ENCODE peak calls at places on chromosomes 16 and 17, in eight cellular contexts. One of them, this sample, is unnamed.
A peak's percentile ranks its signal among the peaks of the same experiment; 100 is the strongest.

GRCh38 chr17:74037320-74037719 is 166.2 kb upstream of the RPL38 start:
- DNase-seq in keratinocyte: no peak
- DNase-seq in fibroblast of lung: peak; percentile 6
- DNase-seq in CD8-positive, alpha-beta T cell: no peak
- DNase-seq in GM06990: no peak
- DNase-seq in SJSA1: no peak
- DNase-seq in cardiac fibroblast: no peak
- DNase-seq in CD8-positive, alpha-beta memory T cell: no peak
- DNase-seq in this sample: no peak

GRCh38 chr16:86888240-86889044 is 310.1 kb downstream of the FOXL1 start:
- DNase-seq in keratinocyte: no peak
- DNase-seq in fibroblast of lung: no peak
- DNase-seq in CD8-positive, alpha-beta T cell: no peak
- DNase-seq in GM06990: no peak
- DNase-seq in SJSA1: no peak
- DNase-seq in cardiac fibroblast: peak; percentile 15
- DNase-seq in CD8-positive, alpha-beta memory T cell: no peak
- DNase-seq in this sample: no peak

GRCh38 chr17:14198013-14198412 is 38.6 kb downstream of the CDRT15 start:
- DNase-seq in keratinocyte: no peak
- DNase-seq in fibroblast of lung: no peak
- DNase-seq in CD8-positive, alpha-beta T cell: no peak
- DNase-seq in GM06990: no peak
- DNase-seq in SJSA1: no peak
- DNase-seq in cardiac fibroblast: no peak
- DNase-seq in CD8-positive, alpha-beta memory T cell: no peak
- DNase-seq in this sample: no peak

GRCh38 chr16:25063865-25064264 is 47.7 kb upstream of the LCMT1 start:
- DNase-seq in keratinocyte: no peak
- DNase-seq in fibroblast of lung: peak; percentile 81
- DNase-seq in CD8-positive, alpha-beta T cell: no peak
- DNase-seq in GM06990: no peak
- DNase-seq in SJSA1: peak; percentile 66
- DNase-seq in cardiac fibroblast: peak; percentile 60
- DNase-seq in CD8-positive, alpha-beta memory T cell: no peak
- DNase-seq in this sample: no peak

GRCh38 chr17:75832652-75833400 is 11.4 kb downstream of the UNC13D start:
- DNase-seq in keratinocyte: no peak
- DNase-seq in fibroblast of lung: no peak
- DNase-seq in CD8-positive, alpha-beta T cell: peak; percentile 26
- DNase-seq in GM06990: no peak
- DNase-seq in SJSA1: no peak
- DNase-seq in cardiac fibroblast: no peak
- DNase-seq in CD8-positive, alpha-beta memory T cell: peak; percentile 42
- DNase-seq in this sample: no peak

GRCh38 chr17:69669441-69670178 is 255.1 kb downstream of the MAP2K6 start:
- DNase-seq in keratinocyte: no peak
- DNase-seq in fibroblast of lung: peak; percentile 62
- DNase-seq in CD8-positive, alpha-beta T cell: no peak
- DNase-seq in GM06990: no peak
- DNase-seq in SJSA1: no peak
- DNase-seq in cardiac fibroblast: no peak
- DNase-seq in CD8-positive, alpha-beta memory T cell: no peak
- DNase-seq in this sample: no peak

GRCh38 chr17:75514299-75515228 is 773 bp downstream of the CASKIN2 start:
- DNase-seq in keratinocyte: no peak
- DNase-seq in fibroblast of lung: peak; percentile 32
- DNase-seq in CD8-positive, alpha-beta T cell: no peak
- DNase-seq in GM06990: no peak
- DNase-seq in SJSA1: no peak
- DNase-seq in cardiac fibroblast: no peak
- DNase-seq in CD8-positive, alpha-beta memory T cell: no peak
- DNase-seq in this sample: peak; percentile 26

GRCh38 chr17:61594294-61594825 is 3.3 kb upstream of the NACA2 start:
- DNase-seq in keratinocyte: no peak
- DNase-seq in fibroblast of lung: peak; percentile 12
- DNase-seq in CD8-positive, alpha-beta T cell: no peak
- DNase-seq in GM06990: no peak
- DNase-seq in SJSA1: no peak
- DNase-seq in cardiac fibroblast: peak; percentile 22
- DNase-seq in CD8-positive, alpha-beta memory T cell: no peak
- DNase-seq in this sample: no peak

GRCh38 chr17:75061618-75062017 is 14.6 kb downstream of the KCTD2 start:
- DNase-seq in keratinocyte: no peak
- DNase-seq in fibroblast of lung: no peak
- DNase-seq in CD8-positive, alpha-beta T cell: no peak
- DNase-seq in GM06990: no peak
- DNase-seq in SJSA1: no peak
- DNase-seq in cardiac fibroblast: no peak
- DNase-seq in CD8-positive, alpha-beta memory T cell: no peak
- DNase-seq in this sample: no peak

GRCh38 chr16:72523087-72523486 is 351.1 kb upstream of the PMFBP1 start:
- DNase-seq in keratinocyte: no peak
- DNase-seq in fibroblast of lung: no peak
- DNase-seq in CD8-positive, alpha-beta T cell: no peak
- DNase-seq in GM06990: no peak
- DNase-seq in SJSA1: no peak
- DNase-seq in cardiac fibroblast: no peak
- DNase-seq in CD8-positive, alpha-beta memory T cell: no peak
- DNase-seq in this sample: no peak

GRCh38 chr17:48506246-48506645 is 24.6 kb downstream of the HOXB1 start:
- DNase-seq in keratinocyte: no peak
- DNase-seq in fibroblast of lung: no peak
- DNase-seq in CD8-positive, alpha-beta T cell: no peak
- DNase-seq in GM06990: no peak
- DNase-seq in SJSA1: no peak
- DNase-seq in cardiac fibroblast: no peak
- DNase-seq in CD8-positive, alpha-beta memory T cell: no peak
- DNase-seq in this sample: no peak

GRCh38 chr17:4903051-4903818 is at the start of gene CHRNE:
- DNase-seq in keratinocyte: peak; percentile 74
- DNase-seq in fibroblast of lung: peak; percentile 68
- DNase-seq in CD8-positive, alpha-beta T cell: peak; percentile 79
- DNase-seq in GM06990: peak; percentile 56
- DNase-seq in SJSA1: peak; percentile 74
- DNase-seq in cardiac fibroblast: peak; percentile 84
- DNase-seq in CD8-positive, alpha-beta memory T cell: peak; percentile 75
- DNase-seq in this sample: no peak

GRCh38 chr17:19414396-19415280 is 3.6 kb downstream of the RNF112 start:
- DNase-seq in keratinocyte: no peak
- DNase-seq in fibroblast of lung: no peak
- DNase-seq in CD8-positive, alpha-beta T cell: no peak
- DNase-seq in GM06990: no peak
- DNase-seq in SJSA1: no peak
- DNase-seq in cardiac fibroblast: no peak
- DNase-seq in CD8-positive, alpha-beta memory T cell: no peak
- DNase-seq in this sample: no peak

GRCh38 chr17:12637015-12637414 is 28.7 kb upstream of the MYOCD start:
- DNase-seq in keratinocyte: no peak
- DNase-seq in fibroblast of lung: peak; percentile 99
- DNase-seq in CD8-positive, alpha-beta T cell: no peak
- DNase-seq in GM06990: no peak
- DNase-seq in SJSA1: peak; percentile 85
- DNase-seq in cardiac fibroblast: peak; percentile 93
- DNase-seq in CD8-positive, alpha-beta memory T cell: no peak
- DNase-seq in this sample: peak; percentile 85

GRCh38 chr17:21358682-21359482 is 17.3 kb upstream of the KCNJ12 start:
- DNase-seq in keratinocyte: no peak
- DNase-seq in fibroblast of lung: peak; percentile 15
- DNase-seq in CD8-positive, alpha-beta T cell: no peak
- DNase-seq in GM06990: no peak
- DNase-seq in SJSA1: no peak
- DNase-seq in cardiac fibroblast: no peak
- DNase-seq in CD8-positive, alpha-beta memory T cell: no peak
- DNase-seq in this sample: no peak

GRCh38 chr17:39755550-39756375 is 18.0 kb downstream of the GRB7 start:
- DNase-seq in keratinocyte: no peak
- DNase-seq in fibroblast of lung: no peak
- DNase-seq in CD8-positive, alpha-beta T cell: peak; percentile 61
- DNase-seq in GM06990: peak; percentile 80
- DNase-seq in SJSA1: no peak
- DNase-seq in cardiac fibroblast: no peak
- DNase-seq in CD8-positive, alpha-beta memory T cell: peak; percentile 67
- DNase-seq in this sample: no peak

GRCh38 chr17:43342601-43342905 is 56.2 kb upstream of the ARL4D start:
- DNase-seq in keratinocyte: no peak
- DNase-seq in fibroblast of lung: peak; percentile 25
- DNase-seq in CD8-positive, alpha-beta T cell: no peak
- DNase-seq in GM06990: no peak
- DNase-seq in SJSA1: no peak
- DNase-seq in cardiac fibroblast: peak; percentile 27
- DNase-seq in CD8-positive, alpha-beta memory T cell: no peak
- DNase-seq in this sample: no peak

GRCh38 chr17:54956802-54957201 is 11.7 kb downstream of the COX11 start:
- DNase-seq in keratinocyte: no peak
- DNase-seq in fibroblast of lung: no peak
- DNase-seq in CD8-positive, alpha-beta T cell: no peak
- DNase-seq in GM06990: no peak
- DNase-seq in SJSA1: no peak
- DNase-seq in cardiac fibroblast: no peak
- DNase-seq in CD8-positive, alpha-beta memory T cell: no peak
- DNase-seq in this sample: no peak

GRCh38 chr17:9473716-9474115 is 101.9 kb downstream of the STX8 start:
- DNase-seq in keratinocyte: peak; percentile 21
- DNase-seq in fibroblast of lung: peak; percentile 94
- DNase-seq in CD8-positive, alpha-beta T cell: no peak
- DNase-seq in GM06990: no peak
- DNase-seq in SJSA1: no peak
- DNase-seq in cardiac fibroblast: peak; percentile 97
- DNase-seq in CD8-positive, alpha-beta memory T cell: no peak
- DNase-seq in this sample: no peak

GRCh38 chr16:12906271-12906670 is 4.9 kb downstream of the SHISA9 start:
- DNase-seq in keratinocyte: no peak
- DNase-seq in fibroblast of lung: no peak
- DNase-seq in CD8-positive, alpha-beta T cell: no peak
- DNase-seq in GM06990: no peak
- DNase-seq in SJSA1: no peak
- DNase-seq in cardiac fibroblast: no peak
- DNase-seq in CD8-positive, alpha-beta memory T cell: no peak
- DNase-seq in this sample: no peak

GRCh38 chr16:55655709-55656694 is at the start of gene SLC6A2:
- DNase-seq in keratinocyte: no peak
- DNase-seq in fibroblast of lung: no peak
- DNase-seq in CD8-positive, alpha-beta T cell: no peak
- DNase-seq in GM06990: peak; percentile 11
- DNase-seq in SJSA1: no peak
- DNase-seq in cardiac fibroblast: peak; percentile 12
- DNase-seq in CD8-positive, alpha-beta memory T cell: no peak
- DNase-seq in this sample: no peak

GRCh38 chr16:23504453-23505179 is 5.7 kb downstream of the GGA2 start:
- DNase-seq in keratinocyte: peak; percentile 73
- DNase-seq in fibroblast of lung: peak; percentile 95
- DNase-seq in CD8-positive, alpha-beta T cell: peak; percentile 65
- DNase-seq in GM06990: peak; percentile 84
- DNase-seq in SJSA1: peak; percentile 87
- DNase-seq in cardiac fibroblast: peak; percentile 95
- DNase-seq in CD8-positive, alpha-beta memory T cell: peak; percentile 14
- DNase-seq in this sample: peak; percentile 93
- H3K4me3 ChIP-seq in keratinocyte: peak overlapping the region; percentile 12
- H3K4me3 ChIP-seq in fibroblast of lung: no peak overlapping the region
- H3K4me3 ChIP-seq in CD8-positive, alpha-beta T cell: no peak overlapping the region
- H3K4me3 ChIP-seq in GM06990: peak overlapping the region; percentile 25
- H3K4me3 ChIP-seq in SJSA1: no peak overlapping the region
- H3K4me3 ChIP-seq in cardiac fibroblast: no peak overlapping the region
- H3K4me3 ChIP-seq in CD8-positive, alpha-beta memory T cell: peak overlapping the region; percentile 27
- H3K4me3 ChIP-seq in this sample: no peak overlapping the region

GRCh38 chr16:75289189-75289588 is 37.8 kb upstream of the BCAR1 start:
- DNase-seq in keratinocyte: no peak
- DNase-seq in fibroblast of lung: no peak
- DNase-seq in CD8-positive, alpha-beta T cell: no peak
- DNase-seq in GM06990: no peak
- DNase-seq in SJSA1: no peak
- DNase-seq in cardiac fibroblast: peak; percentile 60
- DNase-seq in CD8-positive, alpha-beta memory T cell: no peak
- DNase-seq in this sample: no peak
- H3K4me3 ChIP-seq in keratinocyte: no peak overlapping the region
- H3K4me3 ChIP-seq in fibroblast of lung: no peak overlapping the region
- H3K4me3 ChIP-seq in CD8-positive, alpha-beta T cell: no peak overlapping the region
- H3K4me3 ChIP-seq in GM06990: no peak overlapping the region
- H3K4me3 ChIP-seq in SJSA1: no peak overlapping the region
- H3K4me3 ChIP-seq in cardiac fibroblast: no peak overlapping the region
- H3K4me3 ChIP-seq in CD8-positive, alpha-beta memory T cell: no peak overlapping the region
- H3K4me3 ChIP-seq in this sample: no peak overlapping the region

GRCh38 chr16:30985401-30986128 is 558 bp downstream of the HSD3B7 start:
- DNase-seq in keratinocyte: no peak
- DNase-seq in fibroblast of lung: no peak
- DNase-seq in CD8-positive, alpha-beta T cell: no peak
- DNase-seq in GM06990: no peak
- DNase-seq in SJSA1: no peak
- DNase-seq in cardiac fibroblast: no peak
- DNase-seq in CD8-positive, alpha-beta memory T cell: no peak
- DNase-seq in this sample: no peak
- H3K4me3 ChIP-seq in keratinocyte: peak overlapping the region; percentile 37
- H3K4me3 ChIP-seq in fibroblast of lung: peak overlapping the region; percentile 47
- H3K4me3 ChIP-seq in CD8-positive, alpha-beta T cell: no peak overlapping the region
- H3K4me3 ChIP-seq in GM06990: no peak overlapping the region
- H3K4me3 ChIP-seq in SJSA1: no peak overlapping the region
- H3K4me3 ChIP-seq in cardiac fibroblast: peak overlapping the region; percentile 42
- H3K4me3 ChIP-seq in CD8-positive, alpha-beta memory T cell: no peak overlapping the region
- H3K4me3 ChIP-seq in this sample: peak overlapping the region; percentile 52

DNA sequence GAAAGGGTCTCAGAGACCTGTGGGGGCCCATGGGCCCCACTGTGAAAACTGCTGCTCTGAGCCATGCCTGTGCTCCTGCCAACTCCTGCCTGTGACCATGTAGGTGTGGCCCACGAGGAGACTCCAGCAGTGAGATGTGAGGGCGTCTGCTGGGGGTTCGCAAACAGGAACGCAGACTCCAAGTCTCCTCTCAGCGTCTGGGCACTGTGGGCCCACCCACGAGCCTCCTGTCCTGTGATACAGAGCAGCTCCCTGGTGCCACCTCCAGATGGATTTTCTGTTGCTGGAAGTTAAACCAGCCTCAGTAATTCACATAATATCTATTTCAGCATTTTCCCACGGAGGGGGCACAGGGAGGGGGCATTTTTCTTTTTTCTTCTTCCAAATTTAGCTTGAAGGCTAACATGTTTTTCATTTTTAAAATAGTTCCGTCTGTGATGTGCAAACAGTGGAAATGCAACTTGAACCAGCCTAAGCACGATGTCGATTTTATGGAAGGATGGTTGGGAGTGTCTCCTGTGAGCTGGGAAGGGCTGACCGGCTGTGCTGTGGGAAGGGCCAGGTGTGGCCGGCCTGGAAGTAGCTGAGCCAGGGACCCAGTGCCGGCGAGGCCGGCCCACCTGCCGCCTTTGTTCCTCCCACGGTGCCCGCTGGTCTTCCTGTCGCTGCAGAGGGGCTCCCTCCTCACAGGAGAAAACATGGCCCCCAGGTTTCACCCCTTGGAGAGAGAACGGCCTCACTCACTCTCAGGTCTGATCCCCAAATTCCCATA is 3.8 kb upstream of the RAB40B start:
- DNase-seq in keratinocyte: no peak
- DNase-seq in fibroblast of lung: no peak
- DNase-seq in CD8-positive, alpha-beta T cell: no peak
- DNase-seq in GM06990: no peak
- DNase-seq in SJSA1: no peak
- DNase-seq in cardiac fibroblast: no peak
- DNase-seq in CD8-positive, alpha-beta memory T cell: no peak
- DNase-seq in this sample: no peak
- H3K4me3 ChIP-seq in keratinocyte: no peak overlapping the region
- H3K4me3 ChIP-seq in fibroblast of lung: no peak overlapping the region
- H3K4me3 ChIP-seq in CD8-positive, alpha-beta T cell: no peak overlapping the region
- H3K4me3 ChIP-seq in GM06990: no peak overlapping the region
- H3K4me3 ChIP-seq in SJSA1: no peak overlapping the region
- H3K4me3 ChIP-seq in cardiac fibroblast: no peak overlapping the region
- H3K4me3 ChIP-seq in CD8-positive, alpha-beta memory T cell: no peak overlapping the region
- H3K4me3 ChIP-seq in this sample: no peak overlapping the region

This sample was measured in kidney epithelial cell.